ENCODE peak calls at places on chromosomes 16 and 17, in ten cellular contexts. E is transverse colon, N is fibroblast of villous mesenchyme, L is mammary epithelial cell, M is lung, P is Caco-2, J is psoas muscle, T is pancreas, W is foreskin fibroblast, R is ascending aorta. D is an unnamed sample.

GRCh38 chr17:58577696-58578095 is 63.3 kb upstream of the MTMR4 start:
- DNase-seq in R (no peak), N (peak), P (peak), L (peak), M (peak), E (peak), W (peak), J (peak), T (peak), D (peak)

GRCh38 chr17:57459286-57459915 is 203.1 kb downstream of the MSI2 start:
- DNase-seq in L (peak), T (no peak), W (no peak), E (no peak), M (no peak), J (no peak), P (no peak), R (no peak), N (peak), D (peak)

GRCh38 chr16:48353565-48354163 is 31.5 kb downstream of the SIAH1 start:
- DNase-seq in E (peak), W (peak), J (no peak), R (no peak), L (peak), M (peak), T (no peak), N (peak), P (peak), D (no peak)

GRCh38 chr16:77585379-77585778 is 136.9 kb upstream of the NUDT7 start:
- DNase-seq in N (no peak), J (no peak), R (no peak), P (no peak), M (no peak), W (no peak), T (no peak), L (peak), E (no peak), D (no peak)

GRCh38 chr17:49603238-49603637 is 27.6 kb downstream of the NXPH3 start:
- DNase-seq in W (no peak), L (no peak), T (no peak), N (no peak), J (no peak), R (no peak), P (no peak), E (no peak), M (no peak), D (no peak)

GRCh38 chr16:49441366-49441780 is 67.8 kb downstream of the C16orf78 start:
- DNase-seq in R (no peak), E (peak), J (no peak), T (no peak), W (no peak), P (no peak), N (no peak), L (no peak), M (peak), D (no peak)

GRCh38 chr17:51230306-51230705 is 29.5 kb downstream of the MBTD1 start:
- DNase-seq in T (no peak), P (no peak), M (no peak), J (no peak), W (peak), N (no peak), R (no peak), L (no peak), E (no peak), D (no peak)

GRCh38 chr17:49000943-49001342 is 3.8 kb downstream of the IGF2BP1 start:
- DNase-seq in L (no peak), E (no peak), W (peak), T (no peak), R (no peak), M (no peak), J (no peak), N (no peak), P (no peak), D (no peak)

GRCh38 chr16:64406661-64407267 is 715.1 kb downstream of the CDH11 start:
- DNase-seq in N (peak), W (no peak), L (no peak), P (no peak), T (no peak), R (no peak), J (no peak), E (no peak), M (no peak), D (no peak)

GRCh38 chr16:11793840-11794239 is 3.2 kb downstream of the ZC3H7A start:
- DNase-seq in L (peak), P (no peak), T (no peak), R (no peak), J (no peak), M (no peak), E (no peak), N (peak), W (peak), D (no peak)

GRCh38 chr16:11792404-11793260 is 4.4 kb downstream of the ZC3H7A start:
- DNase-seq in L (no peak), N (no peak), M (peak), P (peak), J (peak), W (no peak), E (peak), T (peak), R (no peak), D (no peak)

GRCh38 chr16:11794991-11795886 is 1.8 kb downstream of the ZC3H7A start:
- DNase-seq in E (no peak), M (no peak), T (peak), R (no peak), N (peak), L (no peak), J (no peak), P (no peak), W (peak), D (no peak)

GRCh38 chr16:11795887-11796226 is 1.2 kb downstream of the ZC3H7A start:
- DNase-seq in W (no peak), M (no peak), L (no peak), N (no peak), T (peak), P (no peak), J (no peak), E (no peak), R (no peak), D (no peak)

DNA sequence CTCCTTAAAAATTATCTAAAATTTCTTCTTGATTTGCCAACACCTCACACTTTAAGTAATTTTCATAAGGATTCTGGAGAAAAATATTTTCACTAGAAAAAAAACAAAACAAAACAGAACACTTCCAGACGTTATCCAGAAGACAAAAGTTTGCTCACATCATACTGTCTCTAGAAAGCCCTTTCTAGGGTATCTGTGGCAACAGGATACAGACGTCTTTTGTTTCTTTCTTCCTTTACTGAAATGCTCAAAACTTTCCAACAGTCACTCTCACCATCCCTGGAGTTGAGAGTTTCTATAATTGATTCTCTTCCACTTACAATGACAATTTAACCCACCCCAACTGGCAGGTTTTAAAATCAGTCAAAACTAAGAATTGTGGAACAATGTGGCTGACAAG is 2.6 kb downstream of the ZC3H7A start:
- DNase-seq in J (no peak), L (no peak), T (no peak), M (no peak), R (no peak), P (no peak), N (no peak), E (no peak), W (no peak), D (no peak)
- H3K4me3 ChIP-seq in J (peak), L (no peak), T (no peak), M (no peak), R (no peak), P (no peak), N (no peak), E (no peak), W (no peak), D (no peak)

GRCh38 chr16:67954421-67955196 is 10.7 kb upstream of the LCAT start:
- DNase-seq in R (no peak), L (no peak), M (no peak), T (peak), P (no peak), J (no peak), W (no peak), E (no peak), N (no peak), D (no peak)

GRCh38 chr16:67950335-67950843 is 6.5 kb upstream of the LCAT start:
- DNase-seq in E (no peak), L (no peak), N (no peak), M (no peak), T (no peak), J (no peak), P (no peak), R (no peak), W (no peak), D (no peak)

GRCh38 chr16:67953641-67954375 is 9.9 kb upstream of the LCAT start:
- DNase-seq in T (no peak), R (no peak), W (no peak), L (no peak), E (no peak), P (no peak), N (no peak), M (no peak), J (no peak), D (no peak)

GRCh38 chr16:67949645-67950044 is 5.7 kb upstream of the LCAT start:
- DNase-seq in W (no peak), P (no peak), N (no peak), L (no peak), R (no peak), E (no peak), M (no peak), T (peak), J (no peak), D (no peak)

GRCh38 chr16:67951485-67951884 is 7.6 kb upstream of the LCAT start:
- DNase-seq in T (peak), J (no peak), M (no peak), P (no peak), L (no peak), E (no peak), N (no peak), R (no peak), W (no peak), D (no peak)
- TF ChIP-seq CTCF in T (no peak), J (no peak), M (no peak), P (no peak), L (no peak), E (no peak), N (no peak), R (no peak), W (no peak), D (no peak)

GRCh38 chr17:76263896-76264295 is 1.3 kb upstream of the UBALD2 start:
- DNase-seq in N (no peak), P (no peak), T (no peak), J (no peak), E (no peak), M (no peak), R (no peak), L (no peak), W (no peak), D (no peak)
- H3K4me3 ChIP-seq in N (no peak), P (no peak), T (no peak), J (no peak), E (no peak), M (no peak), R (no peak), L (no peak), W (no peak), D (no peak)

GRCh38 chr17:145671-146541 is 8.5 kb downstream of the SCGB1C2 start:
- DNase-seq in N (no peak), E (no peak), J (peak), W (no peak), R (no peak), P (peak), T (peak), M (peak), L (no peak), D (no peak)

GRCh38 chr17:147796-148740 is 10.7 kb downstream of the SCGB1C2 start:
- DNase-seq in M (no peak), L (no peak), R (no peak), J (peak), P (peak), N (no peak), W (no peak), E (no peak), T (peak), D (no peak)

GRCh38 chr17:146983-147761 is 9.8 kb downstream of the SCGB1C2 start:
- DNase-seq in E (no peak), L (no peak), J (peak), W (no peak), R (no peak), P (peak), M (no peak), N (no peak), T (peak), D (no peak)

GRCh38 chr17:144936-145670 is 7.7 kb downstream of the SCGB1C2 start:
- DNase-seq in N (no peak), M (no peak), T (peak), L (no peak), R (no peak), P (peak), W (no peak), J (no peak), E (no peak), D (no peak)

DNA sequence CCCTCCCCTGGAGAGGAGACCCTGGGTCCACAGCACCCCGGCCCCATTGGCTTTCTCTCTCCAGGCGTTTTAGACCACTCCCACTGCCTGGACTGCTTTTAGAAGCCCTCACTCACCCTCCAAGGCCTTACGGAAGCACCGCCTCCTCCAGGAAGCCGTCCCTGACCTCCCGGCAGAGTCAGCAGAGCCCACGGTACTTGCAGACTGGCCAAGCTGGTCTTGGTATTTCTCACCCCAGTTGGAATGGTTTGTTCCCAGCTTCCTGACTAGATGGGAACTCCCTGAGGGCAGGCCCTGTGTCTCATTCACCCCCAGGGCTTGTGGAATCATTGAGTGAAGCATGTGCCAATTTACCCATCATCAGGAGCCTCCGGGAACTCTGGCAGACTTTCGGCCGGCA is 9.2 kb downstream of the SCGB1C2 start:
- DNase-seq in E (no peak), N (no peak), T (peak), L (no peak), W (no peak), M (no peak), P (peak), J (no peak), R (no peak), D (no peak)
- TF ChIP-seq CTCF in E (no peak), N (no peak), T (no peak), L (no peak), W (no peak), M (no peak), P (no peak), J (no peak), R (no peak), D (no peak)

GRCh38 chr16:56649820-56650219 is 1.9 kb upstream of the MT1B start:
- DNase-seq in N (no peak), W (no peak), T (no peak), E (no peak), J (no peak), R (no peak), P (peak), M (no peak), L (peak), D (no peak)

GRCh38 chr16:56645838-56646237 is 5.8 kb upstream of the MT1B start:
- DNase-seq in N (no peak), P (no peak), W (no peak), R (no peak), E (no peak), J (no peak), M (no peak), T (no peak), L (no peak), D (no peak)

GRCh38 chr16:56645311-56645710 is 6.4 kb upstream of the MT1B start:
- DNase-seq in N (no peak), R (no peak), J (no peak), E (no peak), P (no peak), L (peak), W (no peak), M (no peak), T (no peak), D (no peak)

GRCh38 chr16:56649271-56649670 is 2.4 kb upstream of the MT1B start:
- DNase-seq in P (no peak), T (no peak), J (no peak), M (no peak), R (no peak), E (no peak), W (no peak), N (no peak), L (no peak), D (no peak)

DNA sequence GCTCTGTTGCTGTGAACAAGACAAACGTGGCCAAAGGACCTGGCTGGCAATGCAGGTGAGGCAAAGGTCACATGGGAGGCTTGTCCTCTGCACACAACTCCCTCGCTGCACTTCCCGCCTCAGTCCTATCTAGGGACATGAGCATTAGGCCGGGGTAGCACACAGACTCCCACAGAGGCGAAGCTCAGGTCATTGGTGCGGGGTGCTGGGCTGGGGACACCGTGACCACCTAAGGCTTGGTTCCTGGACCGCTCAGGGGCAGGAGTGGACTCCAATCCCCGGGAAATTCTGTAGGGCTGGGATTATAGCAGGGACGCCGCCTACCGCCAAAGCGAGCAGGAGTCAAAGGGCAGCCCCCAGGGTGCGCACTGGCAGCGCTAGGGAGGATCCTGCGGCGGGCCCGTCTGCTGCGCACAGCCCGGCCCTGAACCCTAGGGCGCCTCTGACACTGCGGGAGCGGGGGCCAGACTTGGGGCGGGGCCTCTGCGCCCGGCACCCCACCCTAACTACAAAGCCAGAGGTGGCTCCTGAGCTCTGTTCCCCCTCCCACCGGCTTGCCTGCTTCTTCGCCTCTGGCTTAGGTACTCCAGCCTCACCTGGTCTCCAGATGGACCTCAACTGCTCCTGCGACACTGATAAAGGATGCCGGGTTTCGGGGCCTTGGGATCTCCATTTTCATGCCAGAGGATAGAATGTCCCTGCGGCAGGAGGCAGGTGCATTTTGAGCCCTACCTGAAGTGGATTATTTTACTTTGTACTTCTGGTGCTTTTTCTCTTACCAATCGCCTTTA is 3.9 kb upstream of the MT1B start:
- DNase-seq in E (peak), L (no peak), R (no peak), W (no peak), J (no peak), M (no peak), N (no peak), T (no peak), P (no peak), D (no peak)
- H3K4me3 ChIP-seq in E (no peak), L (no peak), R (no peak), W (no peak), J (no peak), M (no peak), N (no peak), T (no peak), P (no peak), D (no peak)

DNA sequence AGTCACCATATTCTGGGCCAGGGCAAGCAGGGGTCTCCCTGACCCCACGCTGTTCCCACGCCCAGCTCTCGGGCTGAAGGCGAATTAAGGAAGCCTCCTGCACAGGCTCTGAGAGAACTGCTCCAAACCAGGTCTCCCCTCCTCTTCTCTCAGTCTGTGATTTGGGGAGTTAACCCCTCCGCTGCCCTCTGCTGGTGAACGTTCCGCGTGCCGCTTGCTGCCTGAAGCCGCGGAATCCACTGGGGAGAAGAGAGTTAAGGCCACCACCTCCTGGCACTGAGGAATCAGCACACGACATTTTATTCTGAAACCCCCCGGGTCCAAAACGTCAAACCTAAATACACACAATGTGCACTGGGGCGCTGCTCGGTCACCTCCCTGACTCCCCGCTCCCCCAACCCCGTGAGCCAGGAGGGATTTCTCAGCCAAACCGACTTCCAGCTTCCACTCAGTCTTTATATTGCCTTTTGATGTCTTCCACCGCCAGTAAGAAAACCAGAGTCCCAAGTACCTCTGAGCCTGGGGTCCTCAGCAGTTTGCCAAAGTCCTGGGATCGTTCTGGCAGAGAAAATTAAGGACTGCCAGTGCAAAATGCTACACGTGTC is 54.4 kb upstream of the RCVRN start:
- DNase-seq in L (peak), P (peak), M (no peak), N (peak), E (peak), R (no peak), W (peak), T (no peak), J (no peak), D (no peak)
- TF ChIP-seq CTCF in L (no peak), P (peak), M (no peak), N (peak), E (peak), R (no peak), W (peak), T (no peak), J (peak), D (peak)

GRCh38 chr16:56711862-56712261 is 18.1 kb upstream of the NUP93 start:
- DNase-seq in R (no peak), N (no peak), P (no peak), L (no peak), W (no peak), E (no peak), J (no peak), M (no peak), T (no peak), D (no peak)

GRCh38 chr16:56709686-56710040 is 20.3 kb upstream of the NUP93 start:
- DNase-seq in E (no peak), T (no peak), P (no peak), W (no peak), J (no peak), M (no peak), L (no peak), N (no peak), R (no peak), D (no peak)

GRCh38 chr16:56710181-56710737 is 19.7 kb upstream of the NUP93 start:
- DNase-seq in W (no peak), E (no peak), T (no peak), J (no peak), P (no peak), N (no peak), L (no peak), R (no peak), M (no peak), D (no peak)

GRCh38 chr16:56708821-56709685 is 20.9 kb upstream of the NUP93 start:
- DNase-seq in W (no peak), L (no peak), N (no peak), T (no peak), M (no peak), R (no peak), J (no peak), E (no peak), P (no peak), D (no peak)

DNA sequence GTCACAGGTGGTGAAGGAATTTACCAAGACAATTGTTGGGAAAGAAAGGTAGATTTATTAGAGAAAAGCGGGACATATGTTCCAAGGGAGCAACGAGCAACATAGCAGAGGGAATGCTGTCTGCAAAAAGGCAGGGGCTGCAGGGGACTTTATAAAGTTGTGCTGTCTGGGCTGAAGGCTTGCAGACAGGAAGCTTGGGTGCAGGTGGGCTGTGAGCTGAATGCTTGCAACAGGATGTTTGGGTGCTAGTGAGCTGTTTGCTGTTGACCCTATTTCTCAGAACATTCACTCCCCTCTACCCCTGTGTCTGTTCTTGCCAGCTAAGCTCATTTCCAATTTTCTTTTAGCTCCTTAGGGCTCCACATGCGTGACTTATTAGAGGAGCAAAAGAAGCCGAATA is 21.5 kb upstream of the NUP93 start:
- DNase-seq in W (no peak), J (no peak), R (no peak), P (no peak), L (no peak), M (no peak), E (no peak), N (no peak), T (no peak), D (no peak)
- H3K4me3 ChIP-seq in W (no peak), J (no peak), R (no peak), P (no peak), L (no peak), M (no peak), E (no peak), N (no peak), T (no peak), D (no peak)

GRCh38 chr16:13331918-13332317 is 430.5 kb downstream of the SHISA9 start:
- DNase-seq in N (no peak), J (no peak), M (no peak), E (no peak), P (no peak), W (no peak), T (no peak), L (no peak), R (no peak), D (no peak)
- TF ChIP-seq CTCF in N (no peak), J (no peak), M (no peak), E (no peak), P (no peak), W (no peak), T (no peak), L (no peak), R (no peak), D (peak)

D was measured in retinal pigment epithelial cell.